ENCODE peak calls at places on chromosomes 13 and 19, in six cellular contexts. N is NCI-H2029; Z is NCI-H524; M is GM03348; R is HTR-8/SVneo; W is activated CD8-positive, alpha-beta memory T cell treated with anti-CD3 and anti-CD28 coated beads for 24 hours. L is an unnamed sample.

GRCh38 chr13:101703838-101704237 is 251.4 kb downstream of the ITGBL1 start:
- DNase-seq in N (no peak), Z (no peak), M (no peak), R (no peak), W (no peak), L (no peak)

GRCh38 chr19:14333101-14333871 is 48.0 kb upstream of the ADGRE5 start:
- DNase-seq in N (no peak), Z (no peak), M (peak; percentile 91), R (peak; percentile 79), W (no peak), L (no peak)

GRCh38 chr13:44299142-44299541 is 74.5 kb upstream of the SERP2 start:
- DNase-seq in N (no peak), Z (no peak), M (no peak), R (no peak), W (no peak), L (no peak)

GRCh38 chr19:12720851-12721655 is 2.7 kb downstream of the TNPO2 start:
- DNase-seq in N (no peak), Z (no peak), M (peak; percentile 58), R (no peak), W (no peak), L (no peak)

GRCh38 chr19:29387586-29387985 is 138.2 kb upstream of the VSTM2B start:
- DNase-seq in N (no peak), Z (no peak), M (no peak), R (no peak), W (no peak), L (no peak)

GRCh38 chr19:10283301-10283733 is 3.4 kb upstream of the ICAM4 start:
- DNase-seq in N (no peak), Z (no peak), M (no peak), R (no peak), W (no peak), L (no peak)

GRCh38 chr19:19170053-19170945 is at the start of gene MEF2B:
- DNase-seq in N (peak; percentile 80), Z (peak; percentile 65), M (peak; percentile 93), R (no peak), W (peak; percentile 90), L (no peak)

GRCh38 chr13:47638627-47639026 is 362.4 kb downstream of the SUCLA2 start:
- DNase-seq in N (no peak), Z (no peak), M (no peak), R (no peak), W (no peak), L (no peak)

GRCh38 chr13:77305276-77305675 is 21.6 kb downstream of the MYCBP2 start:
- DNase-seq in N (no peak), Z (no peak), M (no peak), R (no peak), W (no peak), L (no peak)

GRCh38 chr19:2544576-2545415 is 68.9 kb downstream of the GADD45B start:
- DNase-seq in N (no peak), Z (no peak), M (no peak), R (no peak), W (no peak), L (no peak)

GRCh38 chr13:98176777-98177608 is at the start of gene RNF113B:
- DNase-seq in N (no peak), Z (no peak), M (no peak), R (no peak), W (no peak), L (no peak)

GRCh38 chr13:26561636-26562537 is 4.4 kb downstream of the WASF3 start:
- DNase-seq in N (no peak), Z (no peak), M (peak; percentile 63), R (no peak), W (no peak), L (no peak)